ENCODE peak calls at places on chromosome 7, in four cellular contexts. V, K, E and I are unnamed samples.

GRCh38 chr7:27603813-27604212 is 58.9 kb downstream of the HIBADH start:
- DNase-seq in V (no peak), K (no peak), E (no peak), I (no peak)

GRCh38 chr7:43041105-43041504 is 71.3 kb upstream of the HECW1 start:
- DNase-seq in V (no peak), E (no peak), K (no peak), I (no peak)

GRCh38 chr7:818031-818699 is 14.1 kb upstream of the SUN1 start:
- DNase-seq in V (no peak), E (no peak), K (no peak), I (no peak)

GRCh38 chr7:99170730-99171074 is 26.8 kb upstream of the SMURF1 start:
- DNase-seq in V (no peak), E (no peak), K (no peak), I (no peak)

GRCh38 chr7:155846936-155847335 is 34.7 kb upstream of the SHH start:
- DNase-seq in K (no peak), V (no peak), E (no peak), I (no peak)

GRCh38 chr7:134024729-134025128 is 102.4 kb upstream of the LRGUK start:
- DNase-seq in K (no peak), V (no peak), E (no peak), I (no peak)

GRCh38 chr7:127904706-127905056 is 126.6 kb downstream of the LRRC4 start:
- DNase-seq in E (no peak), K (no peak), V (no peak), I (no peak)

GRCh38 chr7:41834805-41835694 is 132.2 kb upstream of the INHBA start:
- DNase-seq in V (no peak), E (no peak), K (no peak), I (no peak)

GRCh38 chr7:100443096-100443840 is 7.0 kb upstream of the PPP1R35 start:
- DNase-seq in V (no peak), E (no peak), K (no peak), I (no peak)

GRCh38 chr7:96558530-96558929 is 151.1 kb downstream of the SEM1 start:
- DNase-seq in E (no peak), K (no peak), V (no peak), I (no peak)

GRCh38 chr7:100486753-100487446 is 3.2 kb downstream of the NYAP1 start:
- DNase-seq in K (no peak), V (no peak), E (no peak), I (no peak)

GRCh38 chr7:27155816-27156507 is 513 bp downstream of the HOXA7 start:
- DNase-seq in K (no peak), E (no peak), V (no peak), I (no peak)

GRCh38 chr7:103651558-103651957 is 205.6 kb upstream of the SLC26A5 start:
- DNase-seq in E (no peak), K (no peak), V (no peak), I (no peak)

GRCh38 chr7:102404005-102404861 is 8.1 kb downstream of the PRKRIP1 start:
- DNase-seq in E (no peak), K (no peak), V (peak; percentile 41), I (peak; percentile 32)

GRCh38 chr7:81604075-81604807 is 165.6 kb downstream of the HGF start:
- DNase-seq in E (no peak), K (no peak), V (no peak), I (no peak)

GRCh38 chr7:157021893-157022680 is 11.6 kb upstream of the MNX1 start:
- DNase-seq in K (no peak), E (no peak), V (no peak), I (no peak)

GRCh38 chr7:156473476-156474240 is 166.9 kb upstream of the RNF32 start:
- DNase-seq in V (peak; percentile 39), K (no peak), E (no peak), I (peak; percentile 17)

GRCh38 chr7:105389090-105389650 is 449 bp upstream of the SRPK2 start:
- DNase-seq in V (peak; percentile 36), K (no peak), E (no peak), I (no peak)

GRCh38 chr7:55244346-55244745 is 120.8 kb upstream of the LANCL2 start:
- DNase-seq in K (no peak), V (no peak), E (no peak), I (no peak)

GRCh38 chr7:25495342-25495855 is 267.1 kb upstream of the NPVF start:
- DNase-seq in E (no peak), K (no peak), V (no peak), I (no peak)

GRCh38 chr7:101900103-101900502 is 82.7 kb downstream of the CUX1 start:
- DNase-seq in K (no peak), V (no peak), E (no peak), I (no peak)

GRCh38 chr7:56175086-56175760 is 59.0 kb upstream of the NUPR2 start:
- DNase-seq in V (no peak), K (no peak), E (no peak), I (no peak)

GRCh38 chr7:106346167-106346677 is 61.4 kb upstream of the NAMPT start:
- DNase-seq in E (no peak), K (no peak), V (peak; percentile 19), I (no peak)

GRCh38 chr7:144824360-144824759 is 11.5 kb downstream of the TPK1 start:
- DNase-seq in E (no peak), V (no peak), K (no peak), I (no peak)